ENCODE peak calls at places on chromosomes 11 and 22, in seven cellular contexts. A is PC-3, H is IMR-90, B is foreskin fibroblast, D is NB4, M is fibroblast of mammary gland, K is endodermal cell. W is an unnamed sample.

GRCh38 chr11:110763249-110764011 is 51.2 kb upstream of the ARHGAP20 start:
- DNase-seq in A (no peak), H (peak; percentile 80), B (peak; percentile 86), D (no peak), M (peak; percentile 89), K (no peak), W (no peak)

GRCh38 chr22:20566420-20567260 is 59.2 kb downstream of the MED15 start:
- DNase-seq in A (peak; percentile 87), H (peak; percentile 82), B (peak; percentile 96), D (no peak), M (peak; percentile 95), K (no peak), W (no peak)

GRCh38 chr11:46161201-46161600 is 39.9 kb upstream of the PHF21A start:
- DNase-seq in A (no peak), H (no peak), B (no peak), D (no peak), M (no peak), K (no peak), W (no peak)

GRCh38 chr11:112128483-112129121 is 35.3 kb downstream of the IL18 start:
- DNase-seq in A (peak; percentile 97), H (peak; percentile 85), B (peak; percentile 92), D (no peak), M (peak; percentile 86), K (no peak), W (no peak)

GRCh38 chr22:29224121-29224858 is 18.6 kb downstream of the EMID1 start:
- DNase-seq in A (no peak), H (no peak), B (no peak), D (no peak), M (no peak), K (no peak), W (no peak)

GRCh38 chr22:50674606-50675552 is 2.3 kb downstream of the SHANK3 start:
- DNase-seq in A (peak; percentile 73), H (no peak), B (peak; percentile 37), D (no peak), M (no peak), K (peak; percentile 96), W (peak; percentile 54)

GRCh38 chr11:114678125-114679036 is at the start of gene NXPE2:
- DNase-seq in A (peak; percentile 79), H (peak; percentile 57), B (peak; percentile 1), D (no peak), M (peak; percentile 62), K (no peak), W (no peak)

GRCh38 chr11:90242894-90243416 is 20.1 kb upstream of the CHORDC1 start:
- DNase-seq in A (no peak), H (no peak), B (no peak), D (no peak), M (no peak), K (no peak), W (no peak)

GRCh38 chr22:30277547-30278344 is 11.1 kb upstream of the OSM start:
- DNase-seq in A (peak; percentile 41), H (peak; percentile 80), B (peak; percentile 75), D (peak; percentile 85), M (peak; percentile 84), K (no peak), W (no peak)

GRCh38 chr11:107563702-107564101 is 1.8 kb downstream of the ALKBH8 start:
- DNase-seq in A (peak; percentile 82), H (peak; percentile 66), B (peak; percentile 77), D (peak; percentile 72), M (peak; percentile 71), K (peak; percentile 54), W (peak; percentile 28)

GRCh38 chr22:34243023-34243422 is 322.7 kb upstream of the LARGE1 start:
- DNase-seq in A (no peak), H (no peak), B (no peak), D (no peak), M (no peak), K (no peak), W (no peak)

GRCh38 chr11:66327171-66328035 is 8.8 kb downstream of the RIN1 start:
- DNase-seq in A (peak; percentile 59), H (peak; percentile 64), B (peak; percentile 90), D (no peak), M (peak; percentile 67), K (no peak), W (no peak)

GRCh38 chr22:30572840-30573593 is 1.4 kb downstream of the GAL3ST1 start:
- DNase-seq in A (no peak), H (no peak), B (peak; percentile 24), D (no peak), M (no peak), K (no peak), W (no peak)

GRCh38 chr11:101916422-101916821 is at the start of gene ANGPTL5:
- DNase-seq in A (no peak), H (no peak), B (no peak), D (no peak), M (no peak), K (no peak), W (no peak)

GRCh38 chr11:45554230-45554967 is 111.0 kb downstream of the CHST1 start:
- DNase-seq in A (no peak), H (no peak), B (no peak), D (no peak), M (no peak), K (no peak), W (no peak)

GRCh38 chr22:19903031-19903430 is 38.5 kb upstream of the COMT start:
- DNase-seq in A (no peak), H (no peak), B (no peak), D (no peak), M (no peak), K (peak; percentile 69), W (no peak)

GRCh38 chr22:35467788-35468187 is 67.8 kb downstream of the MCM5 start:
- DNase-seq in A (no peak), H (peak; percentile 47), B (peak; percentile 72), D (no peak), M (peak; percentile 56), K (peak; percentile 74), W (no peak)

GRCh38 chr11:83220279-83220678 is 26.8 kb downstream of the ANKRD42 start:
- DNase-seq in A (peak; percentile 19), H (no peak), B (no peak), D (no peak), M (no peak), K (peak; percentile 49), W (no peak)

GRCh38 chr22:26718905-26719304 is 61.5 kb downstream of the MIAT start:
- DNase-seq in A (peak; percentile 23), H (peak; percentile 91), B (peak; percentile 91), D (no peak), M (peak; percentile 87), K (no peak), W (no peak)

GRCh38 chr22:39743955-39744752 is 149.4 kb downstream of the ENTHD1 start:
- DNase-seq in A (no peak), H (no peak), B (no peak), D (no peak), M (no peak), K (no peak), W (no peak)

GRCh38 chr22:39735776-39736175 is 157.8 kb downstream of the ENTHD1 start:
- DNase-seq in A (no peak), H (no peak), B (no peak), D (no peak), M (no peak), K (no peak), W (no peak)

GRCh38 chr22:39734866-39735265 is 158.7 kb downstream of the ENTHD1 start:
- DNase-seq in A (no peak), H (no peak), B (no peak), D (no peak), M (no peak), K (no peak), W (no peak)

GRCh38 chr22:39739338-39740027 is 154.1 kb downstream of the ENTHD1 start:
- DNase-seq in A (peak; percentile 44), H (peak; percentile 3), B (no peak), D (no peak), M (no peak), K (no peak), W (no peak)

GRCh38 chr22:39738746-39739145 is 154.8 kb downstream of the ENTHD1 start:
- DNase-seq in A (peak; percentile 4), H (peak; percentile 85), B (peak; percentile 66), D (no peak), M (peak; percentile 46), K (no peak), W (no peak)
- TF ChIP-seq CTCF in A (no peak), H (no peak), B (no peak), D (no peak), M (no peak), K (no peak), W (no peak)

GRCh38 chr11:100574894-100575769 is 112.0 kb upstream of the ARHGAP42 start:
- DNase-seq in A (peak; percentile 80), H (peak; percentile 59), B (peak; percentile 28), D (peak; percentile 33), M (peak; percentile 54), K (no peak), W (no peak)
- TF ChIP-seq CTCF in A (peak; percentile 86), H (peak; percentile 64), B (peak; percentile 33), D (no peak), M (peak; percentile 39), K (peak; percentile 74), W (no peak)

GRCh38 chr11:37449146-37449545 is 851.1 kb upstream of the RAG2 start:
- DNase-seq in A (peak; percentile 81), H (peak; percentile 68), B (peak; percentile 78), D (peak; percentile 58), M (peak; percentile 67), K (peak; percentile 43), W (no peak)
- TF ChIP-seq CTCF in A (peak; percentile 76), H (peak; percentile 74), B (peak; percentile 54), D (peak; percentile 45), M (peak; percentile 64), K (peak; percentile 79), W (peak; percentile 47)

GRCh38 chr22:36566720-36567119 is 37.8 kb upstream of the EIF3D start:
- DNase-seq in A (no peak), H (no peak), B (no peak), D (no peak), M (no peak), K (no peak), W (no peak)

GRCh38 chr22:36568846-36569245 is 39.9 kb upstream of the EIF3D start:
- DNase-seq in A (no peak), H (no peak), B (no peak), D (no peak), M (no peak), K (no peak), W (no peak)

GRCh38 chr22:36573815-36574350 is 44.9 kb upstream of the EIF3D start:
- DNase-seq in A (no peak), H (no peak), B (no peak), D (no peak), M (no peak), K (no peak), W (no peak)

GRCh38 chr22:36571991-36572390 is 43.0 kb upstream of the EIF3D start:
- DNase-seq in A (peak; percentile 72), H (no peak), B (no peak), D (no peak), M (no peak), K (no peak), W (no peak)

GRCh38 chr22:36569999-36570398 is 41.0 kb upstream of the EIF3D start:
- DNase-seq in A (no peak), H (peak; percentile 27), B (peak; percentile 71), D (no peak), M (peak; percentile 36), K (peak; percentile 87), W (no peak)
- TF ChIP-seq CTCF in A (no peak), H (peak; percentile 43), B (peak; percentile 39), D (no peak), M (peak; percentile 58), K (peak; percentile 74), W (no peak)